ENCODE peak calls at places on chromosomes 13 and 19, in nine cellular contexts. One of them, this sample, is unnamed.

GRCh38 chr19:42469311-42470239 is 26.8 kb upstream of the CXCL17 start:
- DNase-seq in NCI-H146: no peak
- DNase-seq in transverse colon: no peak
- DNase-seq in tibial nerve: no peak
- DNase-seq in NCI-H2081 treated with DMSO at 0.1 percent for 48 hours: no peak
- DNase-seq in T-helper 2 cell: no peak
- DNase-seq in mesothelial cell of epicardium: no peak
- DNase-seq in SK-MEL-5: peak; percentile 80
- DNase-seq in central memory CD4-positive, alpha-beta T cell: no peak
- DNase-seq in this sample: no peak

GRCh38 chr13:51148952-51149573 is 38.0 kb upstream of the C13orf42 start:
- DNase-seq in central memory CD4-positive, alpha-beta T cell: no peak
- DNase-seq in T-helper 2 cell: no peak
- DNase-seq in tibial nerve: peak; percentile 60
- DNase-seq in mesothelial cell of epicardium: peak; percentile 64
- DNase-seq in NCI-H146: peak; percentile 57
- DNase-seq in SK-MEL-5: peak; percentile 72
- DNase-seq in transverse colon: peak; percentile 11
- DNase-seq in NCI-H2081 treated with DMSO at 0.1 percent for 48 hours: no peak
- DNase-seq in this sample: no peak

GRCh38 chr13:35923347-35923746 is 207.8 kb downstream of the DCLK1 start:
- DNase-seq in NCI-H146: no peak
- DNase-seq in mesothelial cell of epicardium: no peak
- DNase-seq in tibial nerve: no peak
- DNase-seq in T-helper 2 cell: no peak
- DNase-seq in SK-MEL-5: no peak
- DNase-seq in transverse colon: no peak
- DNase-seq in central memory CD4-positive, alpha-beta T cell: no peak
- DNase-seq in NCI-H2081 treated with DMSO at 0.1 percent for 48 hours: no peak
- DNase-seq in this sample: no peak

GRCh38 chr13:62767473-62767872 is 1351.8 kb upstream of the PCDH20 start:
- DNase-seq in NCI-H2081 treated with DMSO at 0.1 percent for 48 hours: no peak
- DNase-seq in NCI-H146: peak; percentile 7
- DNase-seq in central memory CD4-positive, alpha-beta T cell: no peak
- DNase-seq in SK-MEL-5: no peak
- DNase-seq in transverse colon: no peak
- DNase-seq in tibial nerve: no peak
- DNase-seq in mesothelial cell of epicardium: no peak
- DNase-seq in T-helper 2 cell: no peak
- DNase-seq in this sample: no peak

GRCh38 chr13:113582841-113583631 is 1.5 kb upstream of the TFDP1 start:
- DNase-seq in T-helper 2 cell: no peak
- DNase-seq in tibial nerve: no peak
- DNase-seq in SK-MEL-5: no peak
- DNase-seq in NCI-H2081 treated with DMSO at 0.1 percent for 48 hours: no peak
- DNase-seq in mesothelial cell of epicardium: peak; percentile 37
- DNase-seq in NCI-H146: no peak
- DNase-seq in transverse colon: peak; percentile 6
- DNase-seq in central memory CD4-positive, alpha-beta T cell: no peak
- DNase-seq in this sample: no peak

GRCh38 chr19:4191044-4191443 is 8.6 kb downstream of the ANKRD24 start:
- DNase-seq in T-helper 2 cell: no peak
- DNase-seq in mesothelial cell of epicardium: no peak
- DNase-seq in central memory CD4-positive, alpha-beta T cell: no peak
- DNase-seq in NCI-H2081 treated with DMSO at 0.1 percent for 48 hours: peak; percentile 21
- DNase-seq in transverse colon: no peak
- DNase-seq in tibial nerve: no peak
- DNase-seq in NCI-H146: peak; percentile 90
- DNase-seq in SK-MEL-5: no peak
- DNase-seq in this sample: no peak

GRCh38 chr13:102195566-102196462 is 206.0 kb downstream of the FGF14 start:
- DNase-seq in NCI-H146: no peak
- DNase-seq in SK-MEL-5: peak; percentile 91
- DNase-seq in T-helper 2 cell: no peak
- DNase-seq in central memory CD4-positive, alpha-beta T cell: no peak
- DNase-seq in mesothelial cell of epicardium: no peak
- DNase-seq in NCI-H2081 treated with DMSO at 0.1 percent for 48 hours: no peak
- DNase-seq in tibial nerve: no peak
- DNase-seq in transverse colon: no peak
- DNase-seq in this sample: no peak

GRCh38 chr13:27137759-27138158 is 33.9 kb downstream of the USP12 start:
- DNase-seq in transverse colon: no peak
- DNase-seq in SK-MEL-5: no peak
- DNase-seq in NCI-H146: no peak
- DNase-seq in tibial nerve: no peak
- DNase-seq in mesothelial cell of epicardium: no peak
- DNase-seq in NCI-H2081 treated with DMSO at 0.1 percent for 48 hours: no peak
- DNase-seq in central memory CD4-positive, alpha-beta T cell: no peak
- DNase-seq in T-helper 2 cell: no peak
- DNase-seq in this sample: no peak

GRCh38 chr13:112249644-112250610 is 126.2 kb upstream of the SPACA7 start:
- DNase-seq in NCI-H146: no peak
- DNase-seq in mesothelial cell of epicardium: no peak
- DNase-seq in NCI-H2081 treated with DMSO at 0.1 percent for 48 hours: no peak
- DNase-seq in SK-MEL-5: no peak
- DNase-seq in tibial nerve: no peak
- DNase-seq in central memory CD4-positive, alpha-beta T cell: no peak
- DNase-seq in T-helper 2 cell: no peak
- DNase-seq in transverse colon: no peak
- DNase-seq in this sample: no peak

GRCh38 chr13:27822258-27822872 is 30.1 kb downstream of the GSX1 start:
- DNase-seq in NCI-H146: no peak
- DNase-seq in SK-MEL-5: no peak
- DNase-seq in NCI-H2081 treated with DMSO at 0.1 percent for 48 hours: no peak
- DNase-seq in tibial nerve: no peak
- DNase-seq in T-helper 2 cell: no peak
- DNase-seq in central memory CD4-positive, alpha-beta T cell: no peak
- DNase-seq in transverse colon: no peak
- DNase-seq in mesothelial cell of epicardium: no peak
- DNase-seq in this sample: no peak

GRCh38 chr13:31627097-31627496 is 112.2 kb upstream of the RXFP2 start:
- DNase-seq in central memory CD4-positive, alpha-beta T cell: no peak
- DNase-seq in SK-MEL-5: no peak
- DNase-seq in tibial nerve: no peak
- DNase-seq in mesothelial cell of epicardium: no peak
- DNase-seq in transverse colon: no peak
- DNase-seq in NCI-H146: no peak
- DNase-seq in NCI-H2081 treated with DMSO at 0.1 percent for 48 hours: no peak
- DNase-seq in T-helper 2 cell: no peak
- DNase-seq in this sample: no peak

GRCh38 chr13:99911069-99911964 is 60.2 kb downstream of the ZIC5 start:
- DNase-seq in tibial nerve: no peak
- DNase-seq in central memory CD4-positive, alpha-beta T cell: no peak
- DNase-seq in NCI-H146: no peak
- DNase-seq in transverse colon: no peak
- DNase-seq in NCI-H2081 treated with DMSO at 0.1 percent for 48 hours: no peak
- DNase-seq in SK-MEL-5: no peak
- DNase-seq in T-helper 2 cell: no peak
- DNase-seq in mesothelial cell of epicardium: no peak
- DNase-seq in this sample: no peak